ENCODE peak calls at places on chromosomes 12 and 14, in seven cellular contexts. P is aorta, D is hepatocyte, C is tibial nerve, F is OCI-LY7, Y is breast epithelium, G is neural progenitor cell. W is an unnamed sample. For H3K4me1, the result is how much of the 10 kb centered on the place peaks cover.

GRCh38 chr12:75784591-75784990 is 247.0 kb downstream of the PHLDA1 start:
- DNase-seq in P (no peak), D (peak), C (no peak), F (peak), Y (peak), G (no peak), W (peak)

GRCh38 chr12:13173537-13173936 is 23.0 kb upstream of the EMP1 start:
- DNase-seq in P (peak), D (peak), C (peak), F (no peak), Y (peak), G (peak), W (no peak)

GRCh38 chr12:85606455-85606854 is 229.8 kb downstream of the RASSF9 start:
- DNase-seq in P (no peak), D (no peak), C (no peak), F (no peak), Y (no peak), G (no peak), W (no peak)

GRCh38 chr12:80838708-80839107 is 99.0 kb downstream of the LIN7A start:
- DNase-seq in P (no peak), D (no peak), C (no peak), F (no peak), Y (no peak), G (peak), W (no peak)

GRCh38 chr14:26204362-26204953 is 393.4 kb downstream of the NOVA1 start:
- DNase-seq in P (no peak), D (peak), C (no peak), F (no peak), Y (no peak), G (peak), W (no peak)

GRCh38 chr12:113831016-113831415 is 135.1 kb downstream of the RBM19 start:
- DNase-seq in P (no peak), D (no peak), C (no peak), F (no peak), Y (no peak), G (no peak), W (no peak)

GRCh38 chr12:58502857-58503256 is 417.4 kb downstream of the LRIG3 start:
- DNase-seq in P (no peak), D (peak), C (no peak), F (no peak), Y (no peak), G (peak), W (no peak)

GRCh38 chr14:61891251-61891650 is 129.0 kb downstream of the SNAPC1 start:
- DNase-seq in P (no peak), D (no peak), C (no peak), F (no peak), Y (no peak), G (peak), W (no peak)

GRCh38 chr14:96098309-96098998 is 59.3 kb downstream of the C14orf132 start:
- DNase-seq in P (peak), D (peak), C (no peak), F (peak), Y (no peak), G (peak), W (no peak)

GRCh38 chr12:122421263-122421814 is 1.1 kb downstream of the CLIP1 start:
- DNase-seq in P (peak), D (peak), C (peak), F (peak), Y (peak), G (no peak), W (no peak)

GRCh38 chr12:47222960-47223847 is 143.4 kb upstream of the AMIGO2 start:
- DNase-seq in P (no peak), D (peak), C (no peak), F (no peak), Y (no peak), G (peak), W (no peak)

GRCh38 chr14:95998656-95999055 is 40.5 kb upstream of the C14orf132 start:
- DNase-seq in P (no peak), D (no peak), C (no peak), F (peak), Y (no peak), G (no peak), W (no peak)

GRCh38 chr12:26156201-26156871 is 31.5 kb upstream of the BHLHE41 start:
- DNase-seq in P (no peak), D (no peak), C (no peak), F (peak), Y (no peak), G (no peak), W (no peak)

GRCh38 chr12:45674181-45674580 is 55.3 kb upstream of the ARID2 start:
- DNase-seq in P (no peak), D (no peak), C (no peak), F (no peak), Y (no peak), G (no peak), W (no peak)

GRCh38 chr12:81627336-81628189 is 131.6 kb downstream of the PPFIA2 start:
- DNase-seq in P (no peak), D (peak), C (no peak), F (peak), Y (no peak), G (peak), W (no peak)

GRCh38 chr14:94748667-94749347 is 21.1 kb downstream of the GSC start:
- DNase-seq in P (no peak), D (peak), C (no peak), F (peak), Y (no peak), G (peak), W (no peak)

GRCh38 chr12:131402781-131403396 is 308.0 kb upstream of the SFSWAP start:
- DNase-seq in P (no peak), D (no peak), C (no peak), F (no peak), Y (no peak), G (no peak), W (no peak)

GRCh38 chr14:22463763-22464173 is 125.3 kb downstream of the DAD1 start:
- DNase-seq in P (no peak), D (no peak), C (no peak), F (no peak), Y (no peak), G (no peak), W (no peak)

GRCh38 chr12:130880411-130880885 is 8.6 kb downstream of the RAN start:
- DNase-seq in P (no peak), D (no peak), C (no peak), F (peak), Y (no peak), G (no peak), W (no peak)

GRCh38 chr12:46386360-46386867 is 13.8 kb upstream of the SLC38A2 start:
- DNase-seq in P (no peak), D (no peak), C (no peak), F (no peak), Y (no peak), G (no peak), W (no peak)

GRCh38 chr14:82855912-82856381 is 1322.3 kb upstream of the SEL1L start:
- DNase-seq in P (no peak), D (peak), C (no peak), F (peak), Y (no peak), G (peak), W (no peak)

GRCh38 chr14:99231850-99232401 is 40.1 kb downstream of the BCL11B start:
- DNase-seq in P (peak), D (peak), C (no peak), F (no peak), Y (peak), G (peak), W (no peak)

GRCh38 chr12:70719672-70720420 is 82.6 kb upstream of the PTPRB start:
- DNase-seq in P (no peak), D (peak), C (no peak), F (peak), Y (no peak), G (peak), W (no peak)

GRCh38 chr14:33740531-33740930 is 210.3 kb downstream of the EGLN3 start:
- DNase-seq in P (no peak), D (no peak), C (no peak), F (no peak), Y (no peak), G (no peak), W (no peak)

GRCh38 chr12:68557011-68557715 is 53.5 kb upstream of the RAP1B start:
- DNase-seq in P (no peak), D (no peak), C (no peak), F (no peak), Y (no peak), G (peak), W (no peak)

DNA sequence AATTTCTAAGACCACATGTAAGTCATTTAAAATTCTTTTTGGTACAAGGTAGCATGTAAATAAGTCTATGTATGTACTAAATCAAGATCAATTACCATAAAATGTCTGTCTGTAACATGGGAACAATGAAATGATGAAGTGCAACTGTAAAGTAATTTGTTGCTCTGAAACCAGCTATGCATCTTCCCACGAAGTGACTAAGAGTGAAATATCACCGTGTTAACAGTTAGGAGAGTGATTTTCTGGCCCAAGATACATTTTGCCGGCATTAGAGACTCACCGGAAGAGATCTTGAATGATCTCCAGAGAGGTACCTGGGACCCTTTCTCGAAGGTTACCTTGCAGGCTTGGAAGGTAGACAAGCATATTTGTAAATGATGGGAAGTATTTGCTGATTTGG is 105.8 kb downstream of the SAMD4A start:
- DNase-seq in P (no peak), D (no peak), C (no peak), F (no peak), Y (no peak), G (no peak), W (no peak)
- H3K27ac ChIP-seq in P (peak), D (no peak), C (peak), F (no peak), Y (peak), G (no peak), W (no peak)

DNA sequence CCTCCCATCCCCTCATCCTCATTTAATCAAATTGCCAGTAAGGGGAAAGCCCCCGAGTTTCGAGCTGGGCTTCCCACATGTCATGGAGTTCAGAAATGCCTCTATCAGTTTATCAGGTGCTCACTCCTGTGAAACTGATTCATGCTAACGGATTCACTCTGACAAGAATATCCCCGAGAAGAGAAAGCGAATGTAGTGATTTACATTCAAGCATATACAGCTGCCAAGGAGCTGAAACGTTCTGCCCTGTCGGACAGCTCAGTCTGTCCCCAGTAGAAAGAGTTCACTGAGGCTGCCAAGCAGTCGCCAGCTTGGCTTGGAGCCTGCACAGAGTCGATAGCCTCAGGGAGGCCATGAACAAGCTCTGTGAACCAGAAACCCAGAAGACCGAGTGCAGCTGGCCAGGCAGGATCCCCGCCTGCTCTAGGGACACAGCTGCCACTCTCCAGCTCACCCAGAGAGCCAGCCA is 88.4 kb downstream of the TMCC3 start:
- DNase-seq in P (no peak), D (no peak), C (no peak), F (peak), Y (peak), G (no peak), W (no peak)
- H3K4me3 ChIP-seq in P (no peak), D (no peak), C (no peak), F (peak), Y (no peak), G (no peak), W (no peak)

GRCh38 chr12:54417712-54418440 is 1.2 kb downstream of the ITGA5 start:
- DNase-seq in P (no peak), D (no peak), C (no peak), F (no peak), Y (no peak), G (peak), W (peak)

GRCh38 chr12:54418441-54419087 is 502 bp downstream of the ITGA5 start:
- DNase-seq in P (no peak), D (no peak), C (no peak), F (no peak), Y (no peak), G (no peak), W (no peak)

GRCh38 chr12:54419088-54419887 is at the start of gene ITGA5:
- DNase-seq in P (peak), D (peak), C (peak), F (no peak), Y (peak), G (peak), W (no peak)

GRCh38 chr12:54415223-54415929 is 3.7 kb downstream of the ITGA5 start:
- DNase-seq in P (no peak), D (no peak), C (no peak), F (no peak), Y (no peak), G (no peak), W (no peak)

GRCh38 chr12:54416908-54417603 is 2.0 kb downstream of the ITGA5 start:
- DNase-seq in P (no peak), D (no peak), C (no peak), F (no peak), Y (no peak), G (no peak), W (no peak)
- H3K4me1 ChIP-seq in P (under half), D (under half), C (half or more), F (under half), Y (under half), G (under half), W (half or more)

DNA sequence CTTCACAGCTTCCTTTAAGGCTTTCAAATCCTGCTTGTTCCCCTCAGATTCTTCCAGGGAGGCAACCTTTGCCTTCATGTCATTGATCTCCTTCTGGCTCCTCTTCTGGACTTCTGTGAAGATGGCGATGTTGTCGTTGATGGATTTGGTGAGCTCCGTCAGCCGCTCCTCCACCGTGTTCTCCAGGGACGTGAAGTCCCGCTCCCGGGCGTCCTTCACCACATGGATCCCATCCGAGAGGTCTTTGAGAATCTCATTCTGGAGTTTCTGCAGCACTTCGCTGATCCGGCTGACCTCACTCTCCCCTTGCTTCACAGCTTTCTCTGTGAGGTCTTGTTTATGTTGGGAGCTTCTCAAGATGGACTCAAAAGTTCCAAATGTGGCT is 7.9 kb downstream of the CKAP4 start:
- DNase-seq in P (no peak), D (no peak), C (no peak), F (no peak), Y (no peak), G (no peak), W (no peak)
- H3K27ac ChIP-seq in P (no peak), D (no peak), C (no peak), F (no peak), Y (no peak), G (no peak), W (no peak)